ENCODE peak calls at places on chromosomes 7 and 10, in four cellular contexts. Y is astrocyte of the spinal cord, P is neural crest cell, Z is natural killer cell. T is an unnamed sample.

GRCh38 chr7:13159467-13160184 is 472.2 kb downstream of the ARL4A start:
- DNase-seq in Z (no peak), Y (no peak), P (no peak), T (no peak)

GRCh38 chr7:56007891-56008290 is 43.4 kb downstream of the PSPH start:
- DNase-seq in P (no peak), Y (no peak), Z (no peak), T (no peak)

GRCh38 chr10:6431861-6432260 is 148.2 kb downstream of the PRKCQ start:
- DNase-seq in Y (no peak), P (no peak), Z (no peak), T (no peak)

GRCh38 chr10:67284589-67284988 is 358.8 kb downstream of the LRRTM3 start:
- DNase-seq in P (no peak), Z (no peak), Y (no peak), T (no peak)

GRCh38 chr10:64175271-64175962 is 654.2 kb downstream of the REEP3 start:
- DNase-seq in Y (no peak), P (no peak), Z (no peak), T (no peak)

GRCh38 chr10:34252111-34252510 is 563.0 kb downstream of the PARD3 start:
- DNase-seq in Z (no peak), P (no peak), Y (no peak), T (no peak)

GRCh38 chr10:115950320-115950719 is 322.7 kb downstream of the GFRA1 start:
- DNase-seq in Z (no peak), Y (peak; percentile 81), P (no peak), T (no peak)

GRCh38 chr7:149764481-149765398 is 8.6 kb downstream of the ZNF467 start:
- DNase-seq in Z (no peak), Y (no peak), P (no peak), T (no peak)

GRCh38 chr10:126405239-126405785 is 17.0 kb upstream of the ADAM12 start:
- DNase-seq in Y (no peak), Z (no peak), P (no peak), T (no peak)

GRCh38 chr7:132158166-132158565 is 418.1 kb downstream of the PLXNA4 start:
- DNase-seq in Y (no peak), P (no peak), Z (no peak), T (peak; percentile 61)

GRCh38 chr10:67665491-67665890 is 30.5 kb downstream of the CTNNA3 start:
- DNase-seq in P (peak; percentile 18), Y (no peak), Z (no peak), T (no peak)

GRCh38 chr10:97771055-97771811 is 566 bp downstream of the SFRP5 start:
- DNase-seq in Y (peak; percentile 18), P (peak; percentile 14), Z (no peak), T (no peak)

GRCh38 chr10:15813415-15813814 is 46.9 kb downstream of the MINDY3 start:
- DNase-seq in Y (peak; percentile 22), P (no peak), Z (no peak), T (no peak)

DNA sequence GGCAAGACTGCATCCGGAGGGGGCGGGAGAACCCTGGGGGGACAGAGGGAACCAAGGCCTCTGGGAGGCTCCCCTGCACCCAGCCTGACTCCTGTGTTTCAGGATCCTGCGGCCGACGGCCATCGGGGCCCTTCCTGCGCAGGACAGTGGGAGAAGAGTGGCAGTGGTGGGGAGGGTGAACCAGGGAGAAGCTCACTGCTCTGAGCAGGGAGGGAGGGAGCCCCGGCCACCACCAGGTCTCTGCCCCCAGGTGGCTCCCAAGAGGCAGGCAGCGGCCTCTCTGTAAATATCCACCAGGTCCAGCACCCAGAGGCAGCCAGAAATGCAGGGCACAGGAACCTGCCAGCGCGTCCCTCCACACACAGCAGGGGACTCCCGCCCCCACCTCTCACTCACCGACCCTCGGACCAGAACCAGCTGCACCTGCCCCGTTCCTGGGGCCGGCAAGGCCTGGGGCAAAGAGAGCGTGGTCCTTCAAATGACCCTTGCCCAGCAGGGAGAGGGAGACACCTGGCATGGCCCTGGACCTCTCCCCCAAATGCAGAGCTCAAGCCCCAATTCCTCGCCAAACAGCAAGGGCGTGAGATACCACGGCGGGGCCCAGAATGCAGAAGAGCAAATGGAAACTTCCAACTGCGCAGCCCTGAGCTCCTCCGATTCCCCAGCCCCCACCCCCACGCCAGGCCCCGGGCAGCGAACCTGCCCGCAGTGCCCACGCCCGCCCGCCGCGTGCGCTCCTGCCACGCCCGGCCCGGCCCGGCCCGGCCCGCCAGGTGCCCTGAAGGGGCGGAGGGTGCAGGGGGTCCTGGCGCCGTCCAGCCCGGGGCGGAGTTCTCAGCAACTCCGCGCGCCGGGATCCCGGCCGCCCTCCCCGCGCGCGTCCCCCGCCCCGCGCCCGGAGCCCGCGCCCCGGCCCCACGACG is 805 bp downstream of the RASGEF1A start:
- DNase-seq in P (no peak), Z (peak; percentile 22), Y (no peak), T (no peak)
- TF ChIP-seq CTCF in P (no peak), Z (no peak), Y (peak; percentile 20), T (no peak)

GRCh38 chr7:124856299-124856888 is 73.2 kb downstream of the POT1 start:
- DNase-seq in P (no peak), Z (no peak), Y (peak; percentile 59), T (no peak)
- TF ChIP-seq CTCF in P (peak; percentile 85), Z (peak; percentile 70), Y (peak; percentile 58), T (peak; percentile 70)

GRCh38 chr10:99698504-99699080 is 33.3 kb downstream of the COX15 start:
- DNase-seq in P (no peak), Y (no peak), Z (no peak), T (no peak)
- TF ChIP-seq CTCF in P (peak; percentile 19), Y (no peak), Z (no peak), T (no peak)

DNA sequence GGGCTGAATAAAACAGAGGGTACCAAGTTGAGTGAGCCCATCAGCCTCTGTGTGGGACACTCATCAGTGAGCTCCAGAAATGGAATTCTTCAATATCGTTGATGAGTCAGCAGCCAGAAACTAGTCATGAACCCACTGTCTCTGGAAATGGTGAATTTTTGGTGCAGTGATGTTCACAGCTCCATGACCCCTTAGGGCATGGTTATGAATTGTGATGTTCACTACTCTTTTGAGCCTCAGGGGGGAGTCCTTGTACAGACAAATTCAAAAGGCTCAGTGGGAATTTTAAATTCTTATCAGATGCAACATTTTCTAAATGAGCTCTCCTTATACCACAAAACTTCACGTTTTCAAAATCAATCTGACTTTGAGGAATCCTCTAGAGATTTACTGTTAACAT is 335.7 kb downstream of the PHTF2 start:
- DNase-seq in Y (peak; percentile 53), Z (no peak), P (no peak), T (peak; percentile 27)
- TF ChIP-seq CTCF in Y (peak; percentile 57), Z (no peak), P (peak; percentile 69), T (peak; percentile 78)

DNA sequence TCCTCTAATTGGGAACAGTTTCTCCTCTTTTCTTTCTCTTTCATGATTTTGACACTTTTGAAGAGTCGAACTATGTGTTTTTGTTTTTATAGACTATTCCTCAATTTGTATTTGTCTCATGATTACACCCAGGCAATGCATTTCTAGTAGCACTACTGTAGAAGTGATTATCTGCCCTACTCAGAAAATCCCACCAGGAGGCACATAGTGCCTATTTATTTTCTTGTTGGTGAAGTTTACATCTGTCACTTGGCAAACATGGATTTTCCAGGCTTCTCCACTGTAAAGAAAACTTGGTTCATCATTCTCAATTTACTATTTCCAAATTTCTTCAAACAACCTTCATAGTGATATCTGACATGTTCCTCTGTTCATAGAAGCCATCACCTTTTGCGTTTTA is 893.9 kb downstream of the CCSER2 start:
- DNase-seq in Z (no peak), P (no peak), Y (no peak), T (no peak)
- TF ChIP-seq CTCF in Z (no peak), P (peak; percentile 26), Y (no peak), T (peak; percentile 17)

T was measured in D721Med.